ENCODE peak calls at places on chromosomes 16 and 17, in five cellular contexts. U is NCI-H1092; S is midbrain; W is HFF-Myc; O is stimulated activated CD8-positive, alpha-beta memory T cell treated with anti-CD3 and anti-CD28 coated beads, Interleukin-7, amount 100 ng/mL, for 1 hour. K is an unnamed sample.

GRCh38 chr16:55116165-55116894 is 185.7 kb downstream of the IRX5 start:
- DNase-seq in U (no peak), S (no peak), W (peak; percentile 79), O (no peak), K (no peak)

GRCh38 chr16:66137853-66138252 is 228.6 kb upstream of the CDH5 start:
- DNase-seq in U (no peak), S (no peak), W (no peak), O (no peak), K (no peak)

GRCh38 chr16:23286131-23286532 is 16.0 kb upstream of the SCNN1B start:
- DNase-seq in U (no peak), S (no peak), W (no peak), O (no peak), K (no peak)

GRCh38 chr16:10767127-10767526 is 23.5 kb downstream of the NUBP1 start:
- DNase-seq in U (no peak), S (no peak), W (no peak), O (no peak), K (no peak)

GRCh38 chr16:66479661-66480264 is 52.7 kb downstream of the BEAN1 start:
- DNase-seq in U (no peak), S (no peak), W (no peak), O (no peak), K (no peak)

GRCh38 chr16:59188029-59188428 is 453.9 kb upstream of the GOT2 start:
- DNase-seq in U (no peak), S (no peak), W (no peak), O (no peak), K (no peak)

GRCh38 chr17:62101090-62101489 is 36.0 kb upstream of the MED13 start:
- DNase-seq in U (no peak), S (no peak), W (no peak), O (no peak), K (no peak)

GRCh38 chr17:72915631-72916081 is 176.8 kb downstream of the SLC39A11 start:
- DNase-seq in U (no peak), S (peak; percentile 27), W (no peak), O (no peak), K (peak; percentile 32)

GRCh38 chr16:86575754-86576557 is 2.4 kb upstream of the FOXL1 start:
- DNase-seq in U (no peak), S (no peak), W (peak; percentile 88), O (no peak), K (peak; percentile 78)

GRCh38 chr16:29824589-29825144 is 4.4 kb downstream of the MVP start:
- DNase-seq in U (no peak), S (no peak), W (peak; percentile 72), O (no peak), K (no peak)

GRCh38 chr17:64418506-64419339 is 28.1 kb upstream of the PECAM1 start:
- DNase-seq in U (peak; percentile 42), S (peak; percentile 63), W (peak; percentile 47), O (no peak), K (peak; percentile 46)

GRCh38 chr17:27990100-27990499 is 52.4 kb upstream of the NLK start:
- DNase-seq in U (no peak), S (no peak), W (no peak), O (no peak), K (no peak)

GRCh38 chr17:68676856-68677255 is 75.7 kb upstream of the FAM20A start:
- DNase-seq in U (no peak), S (no peak), W (no peak), O (no peak), K (no peak)

GRCh38 chr17:82361885-82362633 is 3.0 kb downstream of the TEX19 start:
- DNase-seq in U (no peak), S (no peak), W (no peak), O (no peak), K (no peak)

GRCh38 chr17:40535924-40536717 is 29.2 kb downstream of the CCR7 start:
- DNase-seq in U (no peak), S (no peak), W (no peak), O (no peak), K (no peak)

GRCh38 chr16:66746682-66747081 is 4.7 kb downstream of the DYNC1LI2 start:
- DNase-seq in U (no peak), S (no peak), W (no peak), O (no peak), K (no peak)

GRCh38 chr16:77723108-77723514 is 797 bp downstream of the NUDT7 start:
- DNase-seq in U (no peak), S (peak; percentile 14), W (no peak), O (no peak), K (peak; percentile 40)

GRCh38 chr17:2172447-2172938 is 117.6 kb downstream of the HIC1 start:
- DNase-seq in U (no peak), S (no peak), W (no peak), O (no peak), K (no peak)

GRCh38 chr16:29736112-29736511 is 9.7 kb downstream of the C16orf54 start:
- DNase-seq in U (no peak), S (no peak), W (no peak), O (no peak), K (peak; percentile 19)

GRCh38 chr17:80621335-80622169 is 76.9 kb downstream of the RPTOR start:
- DNase-seq in U (peak; percentile 40), S (no peak), W (no peak), O (no peak), K (no peak)